ENCODE peak calls at places on chromosomes 5 and 9, in ten cellular contexts. Z is D341Med; K is SW480; P is MCF 10A; U is substantia nigra; T is naive thymus-derived CD8-positive, alpha-beta T cell; F is T-helper 9 cell; L is fibroblast of the aortic adventitia; I is MV-4-11; O is stimulated activated CD4-positive, alpha-beta T cell treated with anti-CD3 and anti-CD28 coated beads, TNF-alpha, amount 100 ng/mL, for 1 hour. M is an unnamed sample.

GRCh38 chr5:40569549-40570270 is 110.0 kb upstream of the PTGER4 start:
- DNase-seq in Z (no peak), K (no peak), P (no peak), U (no peak), T (no peak), F (no peak), L (peak; percentile 49), I (peak; percentile 49), O (no peak), M (no peak)

GRCh38 chr5:10557747-10558295 is 6.0 kb upstream of the ANKRD33B start:
- DNase-seq in Z (no peak), K (no peak), P (no peak), U (no peak), T (no peak), F (no peak), L (peak; percentile 57), I (no peak), O (no peak), M (no peak)

GRCh38 chr5:18483386-18483785 is 849.1 kb downstream of the TAF11L14 start:
- DNase-seq in Z (no peak), K (peak; percentile 10), P (peak; percentile 21), U (no peak), T (no peak), F (no peak), L (no peak), I (no peak), O (no peak), M (no peak)

GRCh38 chr5:81852277-81853004 is 101.5 kb upstream of the SSBP2 start:
- DNase-seq in Z (peak; percentile 46), K (peak; percentile 62), P (no peak), U (no peak), T (no peak), F (no peak), L (peak; percentile 43), I (peak; percentile 30), O (no peak), M (peak; percentile 44)

GRCh38 chr5:156479864-156480263 is 152.9 kb downstream of the SGCD start:
- DNase-seq in Z (peak; percentile 37), K (no peak), P (peak; percentile 85), U (no peak), T (no peak), F (no peak), L (peak; percentile 71), I (peak; percentile 88), O (no peak), M (peak; percentile 41)

GRCh38 chr5:145396888-145397287 is 438.3 kb downstream of the PRELID2 start:
- DNase-seq in Z (no peak), K (no peak), P (no peak), U (no peak), T (no peak), F (no peak), L (no peak), I (no peak), O (no peak), M (no peak)

GRCh38 chr9:546797-547223 is 294.7 kb upstream of the DMRT1 start:
- DNase-seq in Z (peak; percentile 42), K (peak; percentile 11), P (no peak), U (no peak), T (no peak), F (no peak), L (peak; percentile 52), I (no peak), O (no peak), M (no peak)

GRCh38 chr5:103138202-103138601 is 18.1 kb downstream of the PPIP5K2 start:
- DNase-seq in Z (no peak), K (no peak), P (no peak), U (no peak), T (no peak), F (no peak), L (no peak), I (no peak), O (no peak), M (no peak)

GRCh38 chr5:61330341-61330878 is 1.6 kb upstream of the ZSWIM6 start:
- DNase-seq in Z (peak; percentile 74), K (peak; percentile 60), P (peak; percentile 58), U (no peak), T (peak; percentile 15), F (no peak), L (peak; percentile 65), I (no peak), O (no peak), M (no peak)

GRCh38 chr9:29830815-29831214 is 2257.5 kb upstream of the C9orf72 start:
- DNase-seq in Z (peak; percentile 56), K (peak; percentile 40), P (peak; percentile 61), U (peak; percentile 1), T (no peak), F (no peak), L (no peak), I (peak; percentile 10), O (no peak), M (no peak)

GRCh38 chr9:136171801-136172411 is 33.0 kb downstream of the LHX3 start:
- DNase-seq in Z (no peak), K (no peak), P (no peak), U (no peak), T (no peak), F (no peak), L (peak; percentile 2), I (no peak), O (no peak), M (no peak)

GRCh38 chr5:167320019-167320418 is 971.4 kb upstream of the WWC1 start:
- DNase-seq in Z (no peak), K (no peak), P (no peak), U (no peak), T (no peak), F (no peak), L (no peak), I (no peak), O (no peak), M (no peak)

GRCh38 chr5:93336330-93337110 is 244.5 kb downstream of the NR2F1-AS1 start:
- DNase-seq in Z (no peak), K (no peak), P (peak; percentile 18), U (no peak), T (no peak), F (no peak), L (peak; percentile 20), I (no peak), O (no peak), M (no peak)

GRCh38 chr9:128187361-128187760 is 4.0 kb downstream of the CIZ1 start:
- DNase-seq in Z (no peak), K (no peak), P (no peak), U (no peak), T (no peak), F (no peak), L (no peak), I (no peak), O (no peak), M (no peak)

GRCh38 chr9:126791406-126792230 is 13.2 kb upstream of the ZBTB43 start:
- DNase-seq in Z (no peak), K (no peak), P (peak; percentile 97), U (no peak), T (no peak), F (no peak), L (peak; percentile 93), I (peak; percentile 15), O (no peak), M (peak; percentile 38)

GRCh38 chr5:14322437-14323187 is 179.5 kb downstream of the TRIO start:
- DNase-seq in Z (no peak), K (no peak), P (no peak), U (no peak), T (no peak), F (no peak), L (no peak), I (no peak), O (no peak), M (no peak)

GRCh38 chr9:136557036-136557435 is 11.2 kb upstream of the NOTCH1 start:
- DNase-seq in Z (no peak), K (no peak), P (no peak), U (no peak), T (no peak), F (no peak), L (no peak), I (no peak), O (no peak), M (no peak)

GRCh38 chr5:93736284-93736683 is 5.1 kb downstream of the POU5F2 start:
- DNase-seq in Z (no peak), K (no peak), P (no peak), U (no peak), T (no peak), F (no peak), L (peak; percentile 24), I (peak; percentile 27), O (no peak), M (no peak)

GRCh38 chr5:160937570-160937969 is 85.6 kb upstream of the ATP10B start:
- DNase-seq in Z (no peak), K (no peak), P (peak; percentile 68), U (no peak), T (no peak), F (no peak), L (no peak), I (no peak), O (no peak), M (no peak)

GRCh38 chr9:120755827-120756434 is 37.3 kb downstream of the FBXW2 start:
- DNase-seq in Z (peak; percentile 80), K (peak; percentile 34), P (peak; percentile 71), U (peak; percentile 21), T (peak; percentile 61), F (peak; percentile 63), L (peak; percentile 62), I (peak; percentile 41), O (peak; percentile 54), M (no peak)

GRCh38 chr9:2024888-2025781 is 10.0 kb downstream of the SMARCA2 start:
- DNase-seq in Z (no peak), K (no peak), P (no peak), U (no peak), T (no peak), F (no peak), L (no peak), I (peak; percentile 79), O (no peak), M (no peak)

GRCh38 chr5:114346171-114346570 is 15.7 kb upstream of the KCNN2 start:
- DNase-seq in Z (no peak), K (no peak), P (no peak), U (no peak), T (no peak), F (no peak), L (no peak), I (no peak), O (no peak), M (no peak)

GRCh38 chr5:54897001-54897400 is 88.4 kb downstream of the ESM1 start:
- DNase-seq in Z (no peak), K (no peak), P (no peak), U (no peak), T (no peak), F (no peak), L (no peak), I (no peak), O (no peak), M (no peak)

GRCh38 chr9:1922026-1922425 is 93.1 kb upstream of the SMARCA2 start:
- DNase-seq in Z (peak; percentile 41), K (no peak), P (no peak), U (no peak), T (no peak), F (no peak), L (no peak), I (no peak), O (no peak), M (no peak)

GRCh38 chr5:130974284-130974683 is 190.8 kb downstream of the HINT1 start:
- DNase-seq in Z (no peak), K (no peak), P (no peak), U (no peak), T (no peak), F (no peak), L (no peak), I (peak; percentile 60), O (no peak), M (no peak)

GRCh38 chr9:128933731-128934130 is 12.9 kb downstream of the PHYHD1 start:
- DNase-seq in Z (no peak), K (no peak), P (no peak), U (no peak), T (no peak), F (no peak), L (no peak), I (no peak), O (no peak), M (no peak)

M was measured in NCI-H524 treated with DMSO at 0.1 percent for 48 hours.